ENCODE peak calls at places on chromosome 1, in six cellular contexts. One of them, this sample, is unnamed.

GRCh38 chr1:164785841-164786534 is 227.0 kb downstream of the PBX1 start:
- DNase-seq in epithelial cell of proximal tubule: no peak
- DNase-seq in tibial nerve: no peak
- DNase-seq in A549: no peak
- DNase-seq in OCI-LY7: no peak
- DNase-seq in lower lobe of right lung: no peak
- DNase-seq in this sample: no peak

GRCh38 chr1:15090373-15090772 is 63.2 kb upstream of the TMEM51 start:
- DNase-seq in A549: no peak
- DNase-seq in OCI-LY7: peak; percentile 71
- DNase-seq in epithelial cell of proximal tubule: no peak
- DNase-seq in lower lobe of right lung: peak; percentile 92
- DNase-seq in tibial nerve: no peak
- DNase-seq in this sample: peak; percentile 63

GRCh38 chr1:235052067-235053008 is 76.3 kb downstream of the TOMM20 start:
- DNase-seq in lower lobe of right lung: peak; percentile 43
- DNase-seq in OCI-LY7: no peak
- DNase-seq in epithelial cell of proximal tubule: no peak
- DNase-seq in A549: no peak
- DNase-seq in tibial nerve: no peak
- DNase-seq in this sample: no peak

GRCh38 chr1:165512817-165513216 is 31.0 kb upstream of the LRRC52 start:
- DNase-seq in OCI-LY7: no peak
- DNase-seq in lower lobe of right lung: no peak
- DNase-seq in A549: no peak
- DNase-seq in tibial nerve: no peak
- DNase-seq in epithelial cell of proximal tubule: no peak
- DNase-seq in this sample: no peak

GRCh38 chr1:182614796-182615451 is 10.7 kb upstream of the RGS16 start:
- DNase-seq in tibial nerve: peak; percentile 78
- DNase-seq in A549: peak; percentile 35
- DNase-seq in OCI-LY7: peak; percentile 43
- DNase-seq in epithelial cell of proximal tubule: no peak
- DNase-seq in lower lobe of right lung: peak; percentile 84
- DNase-seq in this sample: peak; percentile 47

GRCh38 chr1:101366513-101367215 is 129.8 kb downstream of the S1PR1 start:
- DNase-seq in OCI-LY7: no peak
- DNase-seq in tibial nerve: no peak
- DNase-seq in lower lobe of right lung: no peak
- DNase-seq in epithelial cell of proximal tubule: no peak
- DNase-seq in A549: no peak
- DNase-seq in this sample: no peak

GRCh38 chr1:16617778-16618580 is 4.6 kb upstream of the NBPF1 start:
- DNase-seq in tibial nerve: no peak
- DNase-seq in A549: no peak
- DNase-seq in lower lobe of right lung: no peak
- DNase-seq in epithelial cell of proximal tubule: no peak
- DNase-seq in OCI-LY7: no peak
- DNase-seq in this sample: no peak

GRCh38 chr1:180169641-180170155 is 15.0 kb downstream of the QSOX1 start:
- DNase-seq in OCI-LY7: no peak
- DNase-seq in A549: no peak
- DNase-seq in tibial nerve: no peak
- DNase-seq in lower lobe of right lung: no peak
- DNase-seq in epithelial cell of proximal tubule: no peak
- DNase-seq in this sample: no peak

GRCh38 chr1:216812966-216813365 is 89.7 kb upstream of the ESRRG start:
- DNase-seq in A549: no peak
- DNase-seq in epithelial cell of proximal tubule: peak; percentile 78
- DNase-seq in tibial nerve: no peak
- DNase-seq in lower lobe of right lung: no peak
- DNase-seq in OCI-LY7: no peak
- DNase-seq in this sample: peak; percentile 84

GRCh38 chr1:5370321-5370720 is 621.9 kb downstream of the NPHP4 start:
- DNase-seq in tibial nerve: no peak
- DNase-seq in epithelial cell of proximal tubule: no peak
- DNase-seq in lower lobe of right lung: no peak
- DNase-seq in A549: no peak
- DNase-seq in OCI-LY7: no peak
- DNase-seq in this sample: no peak

GRCh38 chr1:3471356-3472087 is 17.1 kb downstream of the ARHGEF16 start:
- DNase-seq in A549: peak; percentile 28
- DNase-seq in lower lobe of right lung: peak; percentile 47
- DNase-seq in tibial nerve: no peak
- DNase-seq in epithelial cell of proximal tubule: no peak
- DNase-seq in OCI-LY7: no peak
- DNase-seq in this sample: no peak

GRCh38 chr1:181112071-181112929 is 23.8 kb downstream of the IER5 start:
- DNase-seq in epithelial cell of proximal tubule: peak; percentile 99
- DNase-seq in lower lobe of right lung: peak; percentile 80
- DNase-seq in tibial nerve: peak; percentile 79
- DNase-seq in OCI-LY7: no peak
- DNase-seq in A549: peak; percentile 97
- DNase-seq in this sample: peak; percentile 91

GRCh38 chr1:14613915-14614314 is 15.4 kb downstream of the KAZN start:
- DNase-seq in A549: no peak
- DNase-seq in OCI-LY7: no peak
- DNase-seq in epithelial cell of proximal tubule: no peak
- DNase-seq in tibial nerve: no peak
- DNase-seq in lower lobe of right lung: no peak
- DNase-seq in this sample: no peak

GRCh38 chr1:110425611-110426152 is 18.2 kb upstream of the LAMTOR5 start:
- DNase-seq in tibial nerve: peak; percentile 60
- DNase-seq in epithelial cell of proximal tubule: no peak
- DNase-seq in OCI-LY7: no peak
- DNase-seq in lower lobe of right lung: no peak
- DNase-seq in A549: no peak
- DNase-seq in this sample: no peak

GRCh38 chr1:9289724-9290493 is 2.8 kb upstream of the SPSB1 start:
- DNase-seq in lower lobe of right lung: no peak
- DNase-seq in OCI-LY7: no peak
- DNase-seq in A549: peak; percentile 41
- DNase-seq in tibial nerve: peak; percentile 81
- DNase-seq in epithelial cell of proximal tubule: peak; percentile 90
- DNase-seq in this sample: peak; percentile 79

GRCh38 chr1:226408285-226409184 is 642 bp upstream of the PARP1 start:
- DNase-seq in OCI-LY7: no peak
- DNase-seq in lower lobe of right lung: no peak
- DNase-seq in A549: no peak
- DNase-seq in epithelial cell of proximal tubule: no peak
- DNase-seq in tibial nerve: no peak
- DNase-seq in this sample: no peak

GRCh38 chr1:171754381-171754705 is 12.5 kb upstream of the VAMP4 start:
- DNase-seq in lower lobe of right lung: no peak
- DNase-seq in OCI-LY7: no peak
- DNase-seq in epithelial cell of proximal tubule: no peak
- DNase-seq in tibial nerve: no peak
- DNase-seq in A549: no peak
- DNase-seq in this sample: no peak

GRCh38 chr1:115980998-115981993 is 5.0 kb downstream of the SLC22A15 start:
- DNase-seq in epithelial cell of proximal tubule: no peak
- DNase-seq in A549: peak; percentile 34
- DNase-seq in tibial nerve: no peak
- DNase-seq in OCI-LY7: peak; percentile 55
- DNase-seq in lower lobe of right lung: no peak
- DNase-seq in this sample: no peak

GRCh38 chr1:66867501-66867900 is 57.2 kb downstream of the DNAI4 start:
- DNase-seq in A549: no peak
- DNase-seq in lower lobe of right lung: no peak
- DNase-seq in OCI-LY7: no peak
- DNase-seq in epithelial cell of proximal tubule: no peak
- DNase-seq in tibial nerve: no peak
- DNase-seq in this sample: no peak

GRCh38 chr1:96362623-96363022 is 359.0 kb upstream of the PTBP2 start:
- DNase-seq in lower lobe of right lung: no peak
- DNase-seq in epithelial cell of proximal tubule: peak; percentile 99
- DNase-seq in OCI-LY7: no peak
- DNase-seq in A549: peak; percentile 47
- DNase-seq in tibial nerve: no peak
- DNase-seq in this sample: peak; percentile 94

GRCh38 chr1:30756206-30756544 is 1.4 kb downstream of the LAPTM5 start:
- DNase-seq in A549: no peak
- DNase-seq in tibial nerve: no peak
- DNase-seq in epithelial cell of proximal tubule: no peak
- DNase-seq in lower lobe of right lung: no peak
- DNase-seq in OCI-LY7: no peak
- DNase-seq in this sample: no peak

GRCh38 chr1:227244339-227245118 is 73.8 kb downstream of the CDC42BPA start:
- DNase-seq in A549: no peak
- DNase-seq in OCI-LY7: no peak
- DNase-seq in lower lobe of right lung: no peak
- DNase-seq in tibial nerve: no peak
- DNase-seq in epithelial cell of proximal tubule: no peak
- DNase-seq in this sample: no peak

GRCh38 chr1:70220015-70220414 is 1.2 kb upstream of the SRSF11 start:
- DNase-seq in OCI-LY7: peak; percentile 37
- DNase-seq in lower lobe of right lung: no peak
- DNase-seq in tibial nerve: no peak
- DNase-seq in A549: no peak
- DNase-seq in epithelial cell of proximal tubule: no peak
- DNase-seq in this sample: no peak

GRCh38 chr1:70224954-70225353 is 3.8 kb downstream of the SRSF11 start:
- DNase-seq in tibial nerve: no peak
- DNase-seq in OCI-LY7: no peak
- DNase-seq in lower lobe of right lung: no peak
- DNase-seq in epithelial cell of proximal tubule: no peak
- DNase-seq in A549: no peak
- DNase-seq in this sample: no peak

GRCh38 chr1:70220517-70221240 is 501 bp upstream of the SRSF11 start:
- DNase-seq in OCI-LY7: no peak
- DNase-seq in epithelial cell of proximal tubule: no peak
- DNase-seq in lower lobe of right lung: no peak
- DNase-seq in tibial nerve: no peak
- DNase-seq in A549: no peak
- DNase-seq in this sample: no peak

GRCh38 chr1:70221241-70222077 is at the start of gene SRSF11:
- DNase-seq in A549: peak; percentile 66
- DNase-seq in OCI-LY7: peak; percentile 95
- DNase-seq in lower lobe of right lung: peak; percentile 97
- DNase-seq in epithelial cell of proximal tubule: peak; percentile 39
- DNase-seq in tibial nerve: peak; percentile 96
- DNase-seq in this sample: peak; percentile 76

GRCh38 chr1:70222716-70223235 is 1.6 kb downstream of the SRSF11 start:
- DNase-seq in OCI-LY7: no peak
- DNase-seq in lower lobe of right lung: no peak
- DNase-seq in epithelial cell of proximal tubule: no peak
- DNase-seq in tibial nerve: no peak
- DNase-seq in A549: no peak
- DNase-seq in this sample: no peak
- H3K4me3 ChIP-seq in OCI-LY7: peak overlapping the region; percentile 90
- H3K4me3 ChIP-seq in lower lobe of right lung: peak overlapping the region; percentile 68
- H3K4me3 ChIP-seq in epithelial cell of proximal tubule: peak overlapping the region; percentile 68
- H3K4me3 ChIP-seq in tibial nerve: peak overlapping the region; percentile 90
- H3K4me3 ChIP-seq in A549: peak overlapping the region; percentile 69
- H3K4me3 ChIP-seq in this sample: peak overlapping the region; percentile 86

DNA sequence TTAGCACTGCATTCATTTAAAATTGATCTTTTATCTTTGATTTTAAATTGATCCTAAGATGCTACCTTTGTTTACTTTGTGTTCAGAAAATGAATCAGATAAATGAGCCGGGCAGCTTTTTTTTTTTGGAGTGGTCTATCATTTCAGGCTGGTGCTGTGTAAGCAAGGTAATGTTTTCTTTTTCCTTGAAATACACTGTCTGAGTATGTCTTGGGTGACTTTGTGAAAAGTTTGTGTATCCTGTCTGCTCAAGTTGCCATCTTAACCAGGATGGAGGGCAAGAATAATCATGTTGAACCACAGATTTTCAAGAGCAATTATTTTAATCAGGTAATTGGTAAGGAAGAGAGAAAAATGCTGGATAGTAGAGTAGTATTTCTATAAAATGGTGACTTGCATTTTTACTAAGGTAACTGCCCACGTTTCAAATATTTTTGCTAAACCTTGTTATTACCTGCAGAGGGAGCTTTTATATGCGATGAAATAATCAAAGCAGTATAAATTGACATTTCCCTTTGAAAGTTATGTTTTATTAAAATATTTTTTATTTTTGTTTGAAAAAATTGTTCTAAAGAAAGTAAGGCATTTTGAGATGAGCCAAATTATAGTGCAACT is 11.1 kb downstream of the ADGRL2 start:
- DNase-seq in A549: no peak
- DNase-seq in epithelial cell of proximal tubule: no peak
- DNase-seq in lower lobe of right lung: no peak
- DNase-seq in tibial nerve: no peak
- DNase-seq in OCI-LY7: no peak
- DNase-seq in this sample: no peak
- TF ChIP-seq CTCF in A549: peak; percentile 39
- TF ChIP-seq CTCF in epithelial cell of proximal tubule: peak; percentile 43
- TF ChIP-seq CTCF in lower lobe of right lung: no peak
- TF ChIP-seq CTCF in tibial nerve: no peak
- TF ChIP-seq CTCF in OCI-LY7: peak; percentile 56
- TF ChIP-seq CTCF in this sample: peak; percentile 50

DNA sequence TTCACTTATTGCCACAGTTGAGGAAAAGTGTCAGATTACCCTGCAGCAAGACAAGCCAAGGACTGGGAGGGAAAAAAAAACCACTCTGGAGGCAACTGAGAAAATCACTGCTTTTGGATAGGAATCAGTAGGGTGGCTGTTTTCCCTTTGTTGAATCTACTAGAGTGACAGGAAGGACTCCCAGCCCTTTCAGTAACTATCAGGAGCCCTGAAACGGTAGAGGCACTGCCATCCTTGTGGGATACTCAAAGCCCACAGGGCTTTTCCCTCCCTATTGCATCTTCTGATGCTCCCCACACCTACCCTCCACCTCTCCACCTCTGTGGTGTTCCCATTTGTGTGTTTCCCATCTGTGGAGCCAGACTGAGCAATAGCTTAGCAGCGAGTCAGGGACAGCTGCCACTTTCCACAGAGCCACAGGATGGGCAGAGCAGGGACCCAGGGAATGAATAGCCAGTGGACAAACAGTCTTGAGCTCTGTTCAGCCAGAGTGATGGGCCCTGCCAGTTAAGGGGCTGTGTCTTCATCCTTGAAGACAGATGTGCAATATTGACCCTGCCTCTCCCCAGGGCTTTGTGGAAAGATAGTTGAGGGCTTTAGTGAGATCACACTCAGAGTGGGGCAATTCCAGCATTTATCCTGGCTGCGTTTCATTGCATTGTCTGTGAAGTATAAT is 13.9 kb downstream of the UBIAD1 start:
- DNase-seq in lower lobe of right lung: no peak
- DNase-seq in tibial nerve: no peak
- DNase-seq in epithelial cell of proximal tubule: no peak
- DNase-seq in A549: no peak
- DNase-seq in OCI-LY7: no peak
- DNase-seq in this sample: no peak
- H3K4me3 ChIP-seq in lower lobe of right lung: no peak overlapping the region
- H3K4me3 ChIP-seq in tibial nerve: no peak overlapping the region
- H3K4me3 ChIP-seq in epithelial cell of proximal tubule: no peak overlapping the region
- H3K4me3 ChIP-seq in A549: no peak overlapping the region
- H3K4me3 ChIP-seq in OCI-LY7: no peak overlapping the region
- H3K4me3 ChIP-seq in this sample: no peak overlapping the region

DNA sequence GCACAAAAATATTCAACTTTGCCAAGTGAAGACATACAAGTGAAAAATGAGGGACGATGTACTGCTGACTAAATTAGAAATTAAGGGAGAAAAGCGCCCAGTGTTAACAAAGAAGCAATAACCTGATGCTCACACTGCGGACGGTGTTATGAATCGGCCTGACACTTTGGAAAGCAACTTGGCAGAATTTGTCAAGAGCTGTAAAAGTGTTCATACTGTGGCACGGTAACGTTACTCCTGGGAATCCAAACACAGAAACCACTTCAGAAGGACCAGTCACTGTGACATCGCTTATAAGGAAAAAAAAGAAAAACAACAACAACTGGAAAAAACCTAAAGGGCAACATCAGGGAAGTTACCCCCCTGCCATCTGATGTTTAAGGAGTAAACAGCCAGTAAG is 27.8 kb downstream of the CAPZB start:
- DNase-seq in epithelial cell of proximal tubule: no peak
- DNase-seq in lower lobe of right lung: no peak
- DNase-seq in A549: no peak
- DNase-seq in tibial nerve: no peak
- DNase-seq in OCI-LY7: no peak
- DNase-seq in this sample: no peak
- TF ChIP-seq CTCF in epithelial cell of proximal tubule: no peak
- TF ChIP-seq CTCF in lower lobe of right lung: no peak
- TF ChIP-seq CTCF in A549: no peak
- TF ChIP-seq CTCF in tibial nerve: no peak
- TF ChIP-seq CTCF in OCI-LY7: no peak
- TF ChIP-seq CTCF in this sample: no peak

This sample was measured in retinal pigment epithelial cell.